ENCODE peak calls at places on chromosomes 6 and 20, in six cellular contexts. M is Right ventricle myocardium superior; B is retina; Y is effector memory CD4-positive, alpha-beta T cell; A is 8988T; W is stimulated activated CD4-positive, alpha-beta T cell treated with anti-CD3 and anti-CD28 coated beads, Interleukin-1b, Interleukin-23, amount 100 ng/mL, for 24 hours. Q is an unnamed sample.

GRCh38 chr20:53949319-53949839 is 121.0 kb downstream of the BCAS1 start:
- DNase-seq in M (peak; percentile 58), B (no peak), Y (peak; percentile 72), A (peak; percentile 51), W (peak; percentile 59), Q (peak; percentile 33)

GRCh38 chr20:47334022-47334551 is 22.4 kb downstream of the ZMYND8 start:
- DNase-seq in M (no peak), B (no peak), Y (no peak), A (no peak), W (no peak), Q (no peak)

GRCh38 chr6:90087103-90087833 is 193.0 kb downstream of the GJA10 start:
- DNase-seq in M (no peak), B (no peak), Y (no peak), A (no peak), W (no peak), Q (no peak)

GRCh38 chr20:57657537-57658446 is 37.6 kb upstream of the ZBP1 start:
- DNase-seq in M (peak; percentile 74), B (no peak), Y (no peak), A (peak; percentile 42), W (no peak), Q (no peak)

GRCh38 chr6:122886475-122886874 is 97.4 kb downstream of the SMPDL3A start:
- DNase-seq in M (no peak), B (no peak), Y (no peak), A (no peak), W (no peak), Q (no peak)

GRCh38 chr20:43744121-43744520 is 17.3 kb upstream of the GTSF1L start:
- DNase-seq in M (no peak), B (no peak), Y (no peak), A (no peak), W (no peak), Q (no peak)

GRCh38 chr6:88680654-88681053 is 282.8 kb downstream of the RNGTT start:
- DNase-seq in M (no peak), B (no peak), Y (no peak), A (no peak), W (no peak), Q (no peak)

GRCh38 chr20:4150095-4150492 is 134.7 kb upstream of the RNF24 start:
- DNase-seq in M (no peak), B (peak; percentile 47), Y (no peak), A (no peak), W (no peak), Q (no peak)

GRCh38 chr6:22940571-22941290 is 371.4 kb downstream of the HDGFL1 start:
- DNase-seq in M (no peak), B (no peak), Y (no peak), A (no peak), W (no peak), Q (no peak)

GRCh38 chr20:35604444-35604750 is 11.2 kb upstream of the SPAG4 start:
- DNase-seq in M (no peak), B (no peak), Y (no peak), A (peak; percentile 76), W (no peak), Q (no peak)

GRCh38 chr6:106177786-106178185 is 91.7 kb downstream of the PRDM1 start:
- DNase-seq in M (no peak), B (no peak), Y (no peak), A (no peak), W (no peak), Q (no peak)

GRCh38 chr6:27669798-27670301 is 196.9 kb upstream of the ZNF184 start:
- DNase-seq in M (no peak), B (no peak), Y (no peak), A (no peak), W (no peak), Q (no peak)

GRCh38 chr6:105746539-105746938 is 339.6 kb upstream of the PRDM1 start:
- DNase-seq in M (no peak), B (no peak), Y (no peak), A (no peak), W (no peak), Q (no peak)

GRCh38 chr6:126063512-126064146 is 77.3 kb downstream of the TRMT11 start:
- DNase-seq in M (no peak), B (peak; percentile 22), Y (no peak), A (no peak), W (no peak), Q (no peak)

GRCh38 chr6:84805145-84805544 is 40.7 kb upstream of the TBX18 start:
- DNase-seq in M (no peak), B (no peak), Y (no peak), A (no peak), W (no peak), Q (no peak)

GRCh38 chr6:89828988-89829590 is 591 bp upstream of the CASP8AP2 start:
- DNase-seq in M (no peak), B (no peak), Y (peak; percentile 1), A (no peak), W (no peak), Q (no peak)

GRCh38 chr20:50484271-50484976 is 25.8 kb upstream of the PTPN1 start:
- DNase-seq in M (no peak), B (no peak), Y (no peak), A (no peak), W (no peak), Q (no peak)

GRCh38 chr6:37668251-37668650 is 29.4 kb downstream of the MDGA1 start:
- DNase-seq in M (no peak), B (no peak), Y (no peak), A (no peak), W (no peak), Q (no peak)

GRCh38 chr6:107118976-107119375 is 3.7 kb upstream of the BEND3 start:
- DNase-seq in M (no peak), B (no peak), Y (no peak), A (no peak), W (no peak), Q (no peak)

GRCh38 chr6:1255646-1256365 is 56.1 kb upstream of the FOXQ1 start:
- DNase-seq in M (no peak), B (no peak), Y (no peak), A (no peak), W (no peak), Q (no peak)

GRCh38 chr20:34643919-34644318 is 33.0 kb downstream of the PIGU start:
- DNase-seq in M (no peak), B (no peak), Y (no peak), A (no peak), W (no peak), Q (no peak)

GRCh38 chr6:168716581-168716980 is 275.6 kb downstream of the SMOC2 start:
- DNase-seq in M (no peak), B (no peak), Y (no peak), A (no peak), W (no peak), Q (no peak)

GRCh38 chr20:288956-289692 is 1.4 kb downstream of the C20orf96 start:
- DNase-seq in M (no peak), B (no peak), Y (no peak), A (no peak), W (no peak), Q (no peak)

GRCh38 chr6:125789167-125789566 is 1.6 kb upstream of the NCOA7 start:
- DNase-seq in M (peak; percentile 64), B (no peak), Y (no peak), A (no peak), W (no peak), Q (no peak)

GRCh38 chr6:33634203-33634727 is 13.1 kb downstream of the ITPR3 start:
- DNase-seq in M (no peak), B (peak; percentile 57), Y (no peak), A (no peak), W (no peak), Q (no peak)

GRCh38 chr6:19159087-19159486 is 678.1 kb upstream of the ID4 start:
- DNase-seq in M (no peak), B (no peak), Y (no peak), A (no peak), W (no peak), Q (no peak)

GRCh38 chr6:113909224-113909856 is 52.2 kb downstream of the MARCKS start:
- DNase-seq in M (no peak), B (peak; percentile 54), Y (no peak), A (no peak), W (no peak), Q (peak; percentile 14)

GRCh38 chr6:45896783-45897441 is 118.7 kb downstream of the CLIC5 start:
- DNase-seq in M (no peak), B (no peak), Y (no peak), A (no peak), W (no peak), Q (no peak)

GRCh38 chr6:137846772-137847313 is 20.2 kb upstream of the TNFAIP3 start:
- DNase-seq in M (peak; percentile 76), B (no peak), Y (no peak), A (no peak), W (no peak), Q (no peak)

GRCh38 chr6:73586416-73586974 is 65.7 kb upstream of the EEF1A1 start:
- DNase-seq in M (no peak), B (no peak), Y (no peak), A (no peak), W (no peak), Q (no peak)

GRCh38 chr6:142885182-142885867 is 59.7 kb downstream of the HIVEP2 start:
- DNase-seq in M (no peak), B (peak; percentile 58), Y (peak; percentile 59), A (no peak), W (peak; percentile 25), Q (no peak)

GRCh38 chr20:52269327-52269726 is 77.7 kb upstream of the ZFP64 start:
- DNase-seq in M (no peak), B (no peak), Y (no peak), A (no peak), W (no peak), Q (no peak)

GRCh38 chr6:167907837-167908681 is 81.3 kb downstream of the AFDN start:
- DNase-seq in M (no peak), B (peak; percentile 39), Y (no peak), A (no peak), W (no peak), Q (no peak)

GRCh38 chr6:5511924-5512323 is 250.6 kb downstream of the FARS2 start:
- DNase-seq in M (no peak), B (no peak), Y (no peak), A (no peak), W (no peak), Q (no peak)

GRCh38 chr20:63405102-63405730 is 44.1 kb upstream of the CHRNA4 start:
- DNase-seq in M (no peak), B (no peak), Y (no peak), A (no peak), W (no peak), Q (no peak)

GRCh38 chr20:4513720-4514119 is 208.0 kb upstream of the PRND start:
- DNase-seq in M (no peak), B (no peak), Y (no peak), A (no peak), W (no peak), Q (no peak)

Q was measured in GM18507.